ENCODE peak calls at places on chromosomes 13 and 19, in five cellular contexts. Y is prostate gland, S is breast epithelium, A is H1, G is transverse colon. N is an unnamed sample.

GRCh38 chr13:79989251-79989661 is 351.7 kb downstream of the SPRY2 start:
- DNase-seq in Y (no peak), A (no peak), S (no peak), G (peak; percentile 49), N (no peak)

GRCh38 chr13:33871207-33872004 is 53.5 kb downstream of the RFC3 start:
- DNase-seq in G (no peak), A (no peak), S (no peak), Y (no peak), N (no peak)

GRCh38 chr13:48236528-48237353 is 3.7 kb downstream of the ITM2B start:
- DNase-seq in G (no peak), Y (no peak), S (no peak), A (no peak), N (no peak)

GRCh38 chr13:99265823-99266426 is 7.7 kb upstream of the GPR18 start:
- DNase-seq in G (no peak), A (no peak), S (no peak), Y (no peak), N (no peak)

GRCh38 chr19:56071151-56071550 is 49.9 kb downstream of the ZNF787 start:
- DNase-seq in G (no peak), A (no peak), Y (no peak), S (no peak), N (no peak)

GRCh38 chr13:69035771-69036170 is 1071.9 kb upstream of the ATXN8OS start:
- DNase-seq in S (no peak), Y (no peak), A (no peak), G (no peak), N (no peak)

GRCh38 chr13:21917046-21918010 is 246.5 kb downstream of the FGF9 start:
- DNase-seq in S (no peak), A (no peak), G (no peak), Y (no peak), N (no peak)

GRCh38 chr13:106344318-106344717 is 191.1 kb downstream of the EFNB2 start:
- DNase-seq in S (no peak), A (no peak), G (no peak), Y (no peak), N (no peak)

GRCh38 chr19:47271949-47272348 is 2.7 kb upstream of the INAFM1 start:
- DNase-seq in G (no peak), A (no peak), Y (no peak), S (no peak), N (no peak)

GRCh38 chr19:11138659-11139526 is 16.7 kb downstream of the SPC24 start:
- DNase-seq in A (peak; percentile 68), G (peak; percentile 62), S (peak; percentile 62), Y (no peak), N (peak; percentile 82)

GRCh38 chr13:111248822-111249221 is 71.6 kb upstream of the TEX29 start:
- DNase-seq in S (no peak), Y (no peak), A (no peak), G (no peak), N (no peak)

GRCh38 chr13:87147076-87147475 is 524.1 kb upstream of the SLITRK5 start:
- DNase-seq in A (no peak), G (no peak), Y (no peak), S (no peak), N (no peak)

GRCh38 chr19:45154064-45154827 is 6.5 kb downstream of the NKPD1 start:
- DNase-seq in G (no peak), Y (no peak), S (no peak), A (no peak), N (no peak)

GRCh38 chr19:14786421-14786851 is 8.1 kb upstream of the ADGRE2 start:
- DNase-seq in S (no peak), Y (peak; percentile 14), G (no peak), A (peak; percentile 90), N (peak; percentile 87)

GRCh38 chr13:27621116-27621365 is 651 bp upstream of the POLR1D start:
- DNase-seq in G (no peak), Y (no peak), S (no peak), A (no peak), N (no peak)

GRCh38 chr13:37681295-37682032 is 82.9 kb upstream of the POSTN start:
- DNase-seq in S (no peak), G (no peak), A (no peak), Y (no peak), N (no peak)

GRCh38 chr19:5738423-5738822 is 18.0 kb downstream of the CATSPERD start:
- DNase-seq in G (no peak), S (no peak), Y (no peak), A (no peak), N (no peak)

GRCh38 chr19:5466814-5467291 is 11.6 kb downstream of the ZNRF4 start:
- DNase-seq in G (no peak), S (no peak), A (no peak), Y (no peak), N (no peak)

GRCh38 chr19:16380943-16381755 is 56.5 kb downstream of the KLF2 start:
- DNase-seq in G (no peak), A (no peak), Y (no peak), S (no peak), N (no peak)

GRCh38 chr13:27288397-27288796 is 17.8 kb downstream of the RASL11A start:
- DNase-seq in S (no peak), G (no peak), Y (no peak), A (no peak), N (no peak)

GRCh38 chr19:50419580-50420035 is 870 bp downstream of the SPIB start:
- DNase-seq in A (peak; percentile 75), S (no peak), G (no peak), Y (no peak), N (no peak)

GRCh38 chr19:35549174-35549788 is 3.9 kb downstream of the TMEM147 start:
- DNase-seq in A (peak; percentile 75), G (peak; percentile 56), Y (peak; percentile 66), S (no peak), N (no peak)

GRCh38 chr19:1618157-1619093 is 13.2 kb upstream of the UQCR11 start:
- DNase-seq in S (no peak), Y (no peak), G (peak; percentile 60), A (peak; percentile 73), N (peak; percentile 77)

GRCh38 chr13:22758245-22758644 is 422.5 kb upstream of the SGCG start:
- DNase-seq in S (no peak), G (no peak), A (no peak), Y (no peak), N (no peak)

GRCh38 chr19:16571689-16572331 is 405 bp downstream of the SLC35E1 start:
- DNase-seq in Y (peak; percentile 23), G (peak; percentile 51), A (peak; percentile 58), S (no peak), N (no peak)

GRCh38 chr13:74132768-74133656 is 1.2 kb downstream of the KLF12 start:
- DNase-seq in A (peak; percentile 55), S (no peak), G (peak; percentile 26), Y (no peak), N (peak; percentile 76)

GRCh38 chr13:87792878-87793277 is 121.7 kb downstream of the SLITRK5 start:
- DNase-seq in A (peak; percentile 50), G (no peak), Y (no peak), S (no peak), N (no peak)

GRCh38 chr19:10593148-10593547 is 6.0 kb upstream of the AP1M2 start:
- DNase-seq in S (no peak), A (no peak), G (no peak), Y (no peak), N (no peak)

GRCh38 chr13:77878186-77878585 is 40.4 kb downstream of the EDNRB start:
- DNase-seq in Y (no peak), G (no peak), S (no peak), A (no peak), N (no peak)
- TF ChIP-seq POLR2AphosphoS5 in Y (no peak), G (no peak), S (no peak), A (no peak), N (no peak)

GRCh38 chr13:114146173-114146572 is 13.8 kb upstream of the RASA3 start:
- DNase-seq in Y (no peak), S (no peak), G (no peak), A (no peak), N (no peak)

GRCh38 chr13:114145722-114146121 is 13.3 kb upstream of the RASA3 start:
- DNase-seq in Y (no peak), S (no peak), A (no peak), G (no peak), N (no peak)

GRCh38 chr13:114143806-114144605 is 11.6 kb upstream of the RASA3 start:
- DNase-seq in S (no peak), Y (no peak), G (peak; percentile 43), A (peak; percentile 59), N (no peak)

GRCh38 chr13:114145256-114145655 is 12.8 kb upstream of the RASA3 start:
- DNase-seq in A (no peak), S (no peak), G (peak; percentile 6), Y (no peak), N (no peak)

DNA sequence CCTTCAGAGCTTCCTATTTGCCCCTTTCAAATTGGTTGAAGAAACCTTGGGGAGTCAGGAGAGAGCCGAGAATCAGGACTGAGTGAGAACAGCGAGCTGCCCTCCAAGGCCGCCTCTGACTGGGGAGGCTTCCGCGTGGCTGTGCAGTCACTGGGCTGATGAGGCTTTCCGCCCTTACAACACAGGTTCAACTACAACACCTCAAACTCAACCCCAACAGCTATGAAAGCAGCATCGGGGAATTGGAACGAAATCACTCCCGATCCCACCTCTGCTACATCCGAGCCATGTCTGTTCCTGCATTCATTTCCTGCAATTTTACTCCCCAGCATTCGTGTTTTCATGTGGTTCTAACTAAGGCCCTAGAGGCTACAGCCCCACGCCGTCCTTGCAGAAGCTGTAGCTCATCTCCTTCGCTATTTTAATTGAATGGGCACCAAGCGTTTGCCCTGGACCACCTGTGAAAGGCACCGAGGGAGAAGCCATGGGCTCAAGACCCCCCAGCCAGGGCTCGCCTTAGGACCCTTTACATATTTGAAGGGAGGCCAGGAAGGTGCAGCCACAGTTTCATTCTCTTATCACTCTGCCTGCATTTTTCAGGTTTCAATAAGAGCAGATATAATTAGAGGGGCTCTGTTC is 12.3 kb upstream of the RASA3 start:
- DNase-seq in A (no peak), Y (no peak), G (peak; percentile 6), S (no peak), N (no peak)
- H3K4me3 ChIP-seq in A (no peak overlapping the region), Y (no peak overlapping the region), G (no peak overlapping the region), S (no peak overlapping the region), N (no peak overlapping the region)

DNA sequence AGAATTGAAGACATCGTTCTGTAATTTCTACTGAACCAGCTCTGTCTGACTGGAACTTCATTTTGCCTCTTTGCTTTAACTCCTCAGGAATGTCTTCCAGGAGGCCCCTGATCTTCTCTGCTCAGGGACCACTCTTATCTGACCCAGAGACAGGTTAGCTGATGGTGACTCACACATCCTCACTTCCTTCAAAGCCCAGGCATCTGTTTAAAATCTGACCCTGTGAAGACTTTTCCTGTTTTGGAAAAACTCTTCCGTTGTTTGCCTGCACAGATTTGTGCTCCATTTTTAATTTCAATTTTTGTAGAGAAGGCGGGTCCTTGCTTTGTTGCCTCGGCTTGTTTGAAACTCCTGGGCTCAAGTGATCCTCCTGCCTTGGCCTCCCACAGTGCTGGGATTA is 1.6 kb downstream of the ARL11 start:
- DNase-seq in G (no peak), S (no peak), Y (no peak), A (no peak), N (no peak)
- TF ChIP-seq POLR2AphosphoS5 in G (no peak), S (no peak), Y (no peak), A (no peak), N (no peak)

GRCh38 chr19:4338441-4339350 is at the start of gene STAP2:
- DNase-seq in Y (peak; percentile 85), S (peak; percentile 77), G (peak; percentile 88), A (peak; percentile 66), N (peak; percentile 76)
- H3K4me3 ChIP-seq in Y (peak within 1 kb of the TSS; percentile 56), S (peak within 1 kb of the TSS; percentile 48), G (peak within 1 kb of the TSS; percentile 75), A (peak within 1 kb of the TSS; percentile 20), N (peak within 1 kb of the TSS; percentile 54)